ENCODE peak calls at places on chromosome 22, in four cellular contexts. V is gastrocnemius medialis, N is stomach, B is body of pancreas. M is an unnamed sample.

GRCh38 chr22:24578355-24579241 is 14.3 kb downstream of the LRRC75B start:
- DNase-seq in V (no peak), N (no peak), B (no peak), M (no peak)

GRCh38 chr22:44389926-44390925 is 77.5 kb upstream of the SHISAL1 start:
- DNase-seq in V (no peak), N (no peak), B (no peak), M (no peak)

GRCh38 chr22:44523981-44524759 is 26.1 kb upstream of the RTL6 start:
- DNase-seq in V (no peak), N (peak; percentile 38), B (no peak), M (peak; percentile 23)

GRCh38 chr22:43681724-43682360 is 130.3 kb downstream of the EFCAB6 start:
- DNase-seq in V (no peak), N (no peak), B (no peak), M (no peak)

GRCh38 chr22:43166132-43166930 is 15.0 kb downstream of the TSPO start:
- DNase-seq in V (no peak), N (no peak), B (no peak), M (no peak)

GRCh38 chr22:46064236-46064965 is 85.9 kb upstream of the PPARA start:
- DNase-seq in V (no peak), N (peak; percentile 33), B (peak; percentile 50), M (no peak)

GRCh38 chr22:46072030-46072881 is 78.1 kb upstream of the PPARA start:
- DNase-seq in V (no peak), N (peak; percentile 82), B (peak; percentile 63), M (no peak)

GRCh38 chr22:44151661-44152060 is 29.1 kb upstream of the PARVG start:
- DNase-seq in V (no peak), N (no peak), B (no peak), M (peak; percentile 38)

GRCh38 chr22:24471570-24471969 is 23.6 kb upstream of the UPB1 start:
- DNase-seq in V (peak; percentile 31), N (no peak), B (no peak), M (no peak)

GRCh38 chr22:45497746-45498145 is 4.9 kb upstream of the FBLN1 start:
- DNase-seq in V (no peak), N (no peak), B (no peak), M (no peak)

GRCh38 chr22:34036936-34037335 is 116.7 kb upstream of the LARGE1 start:
- DNase-seq in V (no peak), N (no peak), B (no peak), M (no peak)

GRCh38 chr22:21797444-21798221 is 62.0 kb upstream of the YPEL1 start:
- DNase-seq in V (no peak), N (no peak), B (no peak), M (no peak)

GRCh38 chr22:33404723-33405122 is 346.5 kb upstream of the SYN3 start:
- DNase-seq in V (no peak), N (no peak), B (no peak), M (no peak)

DNA sequence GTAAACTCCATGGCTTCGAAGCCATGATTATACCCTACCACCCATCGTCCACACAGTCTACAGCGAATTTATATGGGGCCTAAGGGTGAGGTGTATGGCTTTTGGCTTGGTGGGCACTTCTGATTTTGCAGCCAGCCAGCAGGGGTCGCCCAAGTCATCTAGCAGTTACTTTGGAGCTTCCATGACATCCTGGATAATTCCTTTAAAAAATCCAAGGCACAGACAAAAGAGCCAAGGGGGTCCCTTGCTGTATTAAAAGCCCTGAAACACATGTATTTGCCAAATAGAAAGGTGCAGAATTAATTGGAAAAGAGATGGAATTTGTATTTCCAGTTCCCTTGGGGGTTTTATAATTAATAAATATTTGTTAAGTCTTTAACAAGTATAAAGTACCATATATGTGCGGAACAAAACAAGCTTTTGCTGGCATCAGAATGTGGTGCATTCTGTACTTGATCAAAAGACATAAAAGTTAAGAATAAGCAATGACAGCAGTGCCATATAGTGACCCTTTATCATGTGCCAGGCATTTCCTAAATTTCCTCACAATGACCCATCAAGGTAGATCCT is 132.8 kb upstream of the PITPNB start:
- DNase-seq in V (no peak), N (peak; percentile 74), B (peak; percentile 78), M (no peak)
- TF ChIP-seq POLR2A in V (no peak), N (no peak), B (no peak), M (no peak)

GRCh38 chr22:41833369-41834004 is 582 bp downstream of the SREBF2 start:
- DNase-seq in V (no peak), N (peak; percentile 48), B (peak; percentile 49), M (no peak)
- TF ChIP-seq POLR2A in V (no peak), N (no peak), B (no peak), M (no peak)

GRCh38 chr22:29580200-29580810 is 608 bp downstream of the NIPSNAP1 start:
- DNase-seq in V (no peak), N (no peak), B (peak; percentile 29), M (no peak)
- TF ChIP-seq POLR2A in V (no peak), N (no peak), B (no peak), M (no peak)

GRCh38 chr22:35452810-35453743 is 53.1 kb downstream of the MCM5 start:
- DNase-seq in V (no peak), N (no peak), B (no peak), M (no peak)
- TF ChIP-seq POLR2A in V (no peak), N (no peak), B (no peak), M (no peak)

GRCh38 chr22:31448382-31448781 is 41.3 kb downstream of the EIF4ENIF1 start:
- DNase-seq in V (no peak), N (no peak), B (no peak), M (no peak)
- TF ChIP-seq POLR2A in V (no peak), N (no peak), B (no peak), M (no peak)

DNA sequence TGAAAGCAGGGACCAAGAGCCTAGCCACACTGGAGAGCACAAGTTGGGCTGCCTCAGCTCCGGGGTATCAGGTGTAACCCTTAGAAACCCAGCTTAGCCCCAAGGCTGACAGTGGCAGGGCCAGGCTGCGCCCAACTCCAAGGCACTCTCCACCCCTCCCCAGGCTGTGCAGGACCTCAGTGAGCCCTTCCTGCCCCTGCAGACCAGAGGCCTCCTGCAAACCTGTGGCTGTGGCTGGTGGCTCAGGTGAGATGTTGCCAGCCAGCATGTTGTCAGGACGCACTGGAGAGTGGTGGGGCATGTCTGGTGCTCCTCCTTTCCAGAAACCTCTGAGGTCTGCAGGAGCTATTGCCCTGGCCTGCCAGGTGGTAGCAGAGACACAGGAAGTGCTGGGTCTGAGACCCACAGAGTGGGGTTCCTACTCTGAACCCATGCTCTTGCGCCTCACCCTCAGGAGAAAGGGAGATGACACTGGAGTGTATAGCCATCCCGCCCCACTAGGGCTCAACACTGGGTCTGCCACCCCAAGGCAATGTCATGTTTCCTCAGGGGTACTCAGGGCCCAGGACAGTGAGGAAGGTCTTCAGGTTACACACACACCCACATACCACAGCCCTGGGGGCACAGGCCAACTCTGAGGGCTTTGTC is 2.4 kb upstream of the SCARF2 start:
- DNase-seq in V (no peak), N (no peak), B (no peak), M (no peak)
- TF ChIP-seq POLR2A in V (no peak), N (no peak), B (no peak), M (no peak)

M was measured in H54.